ENCODE peak calls at places on chromosome 13, in ten cellular contexts. Y is stimulated activated CD8-positive, alpha-beta memory T cell treated with anti-CD3 and anti-CD28 coated beads, Interleukin-15, amount 100 ng/mL, for 4 hours; M is stimulated activated CD4-positive, alpha-beta T cell treated with anti-CD3 and anti-CD28 coated beads, Interleukin-1b, Interleukin-23, amount 100 ng/mL, for 1 hour; F is cardiac fibroblast; U is K562; E is mesendoderm; A is ACHN; Q is EL; X is CD4-positive, alpha-beta T cell; H is tibial nerve. B is an unnamed sample.

GRCh38 chr13:31476753-31477152 is 262.6 kb upstream of the RXFP2 start:
- DNase-seq in H (no peak), X (no peak), M (no peak), E (peak), A (no peak), Y (no peak), F (peak), U (no peak), Q (peak), B (no peak)

GRCh38 chr13:103931396-103931795 is 865.2 kb upstream of the SLC10A2 start:
- DNase-seq in M (no peak), H (no peak), A (no peak), U (no peak), Y (no peak), X (no peak), Q (no peak), F (no peak), E (no peak), B (no peak)

GRCh38 chr13:90302113-90302512 is 1045.4 kb upstream of the MIR17HG start:
- DNase-seq in F (peak), M (no peak), E (no peak), Q (peak), U (no peak), H (no peak), A (no peak), Y (no peak), X (no peak), B (no peak)

GRCh38 chr13:66659291-66660012 is 570.7 kb downstream of the PCDH9 start:
- DNase-seq in F (peak), A (no peak), M (no peak), U (no peak), H (no peak), E (no peak), Q (no peak), X (no peak), Y (no peak), B (no peak)

GRCh38 chr13:31096624-31097302 is 64.9 kb downstream of the HSPH1 start:
- DNase-seq in U (no peak), H (no peak), E (peak), F (no peak), M (no peak), Y (no peak), Q (no peak), A (no peak), X (no peak), B (no peak)

GRCh38 chr13:40549500-40550094 is 116.8 kb downstream of the FOXO1 start:
- DNase-seq in Y (no peak), A (no peak), U (no peak), X (no peak), M (no peak), F (peak), E (no peak), H (no peak), Q (peak), B (no peak)

GRCh38 chr13:50645092-50645491 is 198.4 kb downstream of the DLEU7 start:
- DNase-seq in Y (no peak), E (no peak), A (no peak), M (no peak), F (peak), Q (peak), H (no peak), U (no peak), X (no peak), B (no peak)

GRCh38 chr13:66704110-66704509 is 526.0 kb downstream of the PCDH9 start:
- DNase-seq in Y (no peak), A (no peak), U (no peak), F (no peak), E (no peak), Q (no peak), X (no peak), H (no peak), M (no peak), B (no peak)

GRCh38 chr13:30463820-30464495 is 1.8 kb downstream of the HMGB1 start:
- DNase-seq in U (no peak), M (peak), F (peak), H (peak), Y (peak), E (peak), X (peak), Q (peak), A (peak), B (no peak)

GRCh38 chr13:32647926-32648325 is 61.7 kb downstream of the PDS5B start:
- DNase-seq in X (no peak), E (peak), U (no peak), F (no peak), H (no peak), Q (no peak), Y (no peak), A (no peak), M (no peak), B (no peak)

GRCh38 chr13:76672422-76672821 is 213.8 kb downstream of the KCTD12 start:
- DNase-seq in Q (no peak), E (no peak), X (no peak), A (no peak), F (peak), Y (no peak), M (no peak), U (no peak), H (no peak), B (no peak)

GRCh38 chr13:93686399-93686798 is 459.8 kb downstream of the GPC6 start:
- DNase-seq in F (no peak), U (no peak), X (no peak), A (no peak), H (no peak), M (no peak), Q (no peak), Y (no peak), E (no peak), B (no peak)

GRCh38 chr13:51832471-51833152 is 12.4 kb downstream of the TMEM272 start:
- DNase-seq in H (no peak), E (peak), A (peak), Y (no peak), U (no peak), F (peak), Q (peak), X (peak), M (peak), B (peak)

GRCh38 chr13:59710995-59711701 is 452.6 kb downstream of the DIAPH3 start:
- DNase-seq in Q (no peak), X (no peak), H (no peak), E (no peak), M (no peak), F (peak), A (no peak), U (no peak), Y (no peak), B (no peak)